ENCODE peak calls at places on chromosomes 5 and 9, in nine cellular contexts. C, T, S, R, Z, U, D, Q and J are unnamed samples.

GRCh38 chr5:163498886-163499285 is 6.5 kb upstream of the MAT2B start:
- DNase-seq in C (no peak), T (no peak), S (no peak), R (no peak), Z (no peak), U (peak; percentile 83), D (no peak), Q (no peak), J (no peak)

GRCh38 chr5:126376443-126376842 is 46.8 kb upstream of the GRAMD2B start:
- DNase-seq in C (no peak), T (no peak), S (no peak), R (no peak), Z (no peak), U (no peak), D (peak; percentile 16), Q (no peak), J (no peak)

GRCh38 chr9:134557331-134557730 is 84.3 kb upstream of the COL5A1 start:
- DNase-seq in C (no peak), T (no peak), S (no peak), R (no peak), Z (no peak), U (no peak), D (no peak), Q (no peak), J (no peak)

GRCh38 chr9:76290555-76290954 is 103.7 kb downstream of the RFK start:
- DNase-seq in C (no peak), T (no peak), S (no peak), R (no peak), Z (no peak), U (no peak), D (no peak), Q (no peak), J (no peak)

GRCh38 chr9:133653638-133654037 is 17.5 kb downstream of the DBH start:
- DNase-seq in C (no peak), T (no peak), S (no peak), R (no peak), Z (no peak), U (no peak), D (no peak), Q (no peak), J (no peak)

GRCh38 chr9:36902063-36902735 is 131.9 kb downstream of the PAX5 start:
- DNase-seq in C (no peak), T (no peak), S (no peak), R (no peak), Z (no peak), U (no peak), D (no peak), Q (no peak), J (no peak)

GRCh38 chr9:37444890-37445289 is 20.4 kb downstream of the ZBTB5 start:
- DNase-seq in C (no peak), T (no peak), S (no peak), R (no peak), Z (no peak), U (no peak), D (no peak), Q (no peak), J (no peak)

GRCh38 chr5:159459951-159460538 is 129.8 kb upstream of the IL12B start:
- DNase-seq in C (no peak), T (no peak), S (peak; percentile 23), R (no peak), Z (no peak), U (peak; percentile 36), D (no peak), Q (no peak), J (no peak)

GRCh38 chr5:173851595-173852248 is 36.4 kb upstream of the CPEB4 start:
- DNase-seq in C (no peak), T (no peak), S (no peak), R (no peak), Z (no peak), U (no peak), D (no peak), Q (no peak), J (no peak)

GRCh38 chr9:116008278-116008677 is 145.3 kb upstream of the PAPPA start:
- DNase-seq in C (no peak), T (peak; percentile 70), S (peak; percentile 74), R (no peak), Z (no peak), U (no peak), D (no peak), Q (no peak), J (no peak)

GRCh38 chr5:31990296-31990695 is 183.8 kb downstream of the GOLPH3 start:
- DNase-seq in C (no peak), T (no peak), S (no peak), R (no peak), Z (no peak), U (no peak), D (no peak), Q (no peak), J (no peak)

GRCh38 chr9:100437860-100438805 is 11.2 kb downstream of the MSANTD3 start:
- DNase-seq in C (peak; percentile 48), T (peak; percentile 59), S (peak; percentile 56), R (peak; percentile 57), Z (peak; percentile 59), U (peak; percentile 67), D (peak; percentile 61), Q (peak; percentile 80), J (no peak)

GRCh38 chr5:135891804-135892203 is 3.8 kb downstream of the IL9 start:
- DNase-seq in C (no peak), T (no peak), S (no peak), R (no peak), Z (no peak), U (no peak), D (no peak), Q (peak; percentile 78), J (no peak)

GRCh38 chr9:93464395-93464794 is 11.0 kb upstream of the FAM120AOS start:
- DNase-seq in C (no peak), T (no peak), S (no peak), R (no peak), Z (no peak), U (no peak), D (no peak), Q (no peak), J (no peak)

GRCh38 chr9:12783767-12784460 is 9.1 kb downstream of the LURAP1L start:
- DNase-seq in C (no peak), T (peak; percentile 24), S (no peak), R (no peak), Z (no peak), U (no peak), D (no peak), Q (no peak), J (no peak)

DNA sequence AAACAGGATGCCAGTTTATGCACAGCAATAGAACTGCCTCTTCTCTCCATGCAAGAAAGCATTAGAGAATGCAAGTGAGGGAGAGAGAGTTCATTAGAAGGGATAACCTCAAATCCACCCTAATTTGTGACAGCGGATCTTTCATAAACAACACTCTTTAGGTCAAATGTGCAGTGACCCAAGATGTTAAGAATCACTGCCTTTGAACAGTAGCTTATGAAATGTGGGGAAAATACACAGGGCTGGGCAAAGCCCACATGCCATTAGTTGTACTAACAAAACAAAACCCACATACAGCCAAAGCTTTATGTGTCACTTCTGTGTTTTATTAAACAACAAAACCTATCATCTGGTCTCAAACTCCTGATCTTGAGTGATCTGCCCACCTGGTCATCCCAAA is 36.2 kb upstream of the POU4F3 start:
- DNase-seq in C (no peak), T (no peak), S (no peak), R (no peak), Z (no peak), U (no peak), D (no peak), Q (no peak), J (no peak)
- H3K27me3 ChIP-seq in C (no peaks in the 10 kb centered on the region), T (no peaks in the 10 kb centered on the region), S (no peaks in the 10 kb centered on the region), R (peaks cover 7% of the 10 kb centered on the region), Z (no peaks in the 10 kb centered on the region), U (no peaks in the 10 kb centered on the region), D (no peaks in the 10 kb centered on the region), Q (peaks cover 32% of the 10 kb centered on the region), J (no peaks in the 10 kb centered on the region)

GRCh38 chr9:136743639-136744211 is 985 bp upstream of the LCN10 start:
- DNase-seq in C (no peak), T (no peak), S (no peak), R (no peak), Z (no peak), U (no peak), D (no peak), Q (peak; percentile 1), J (no peak)

GRCh38 chr9:136746621-136747020 is 1.7 kb downstream of the LCN6 start:
- DNase-seq in C (no peak), T (no peak), S (no peak), R (no peak), Z (no peak), U (no peak), D (no peak), Q (no peak), J (no peak)

GRCh38 chr9:136744747-136745146 is 2.0 kb upstream of the LCN10 start:
- DNase-seq in C (no peak), T (no peak), S (no peak), R (no peak), Z (no peak), U (no peak), D (no peak), Q (no peak), J (no peak)

GRCh38 chr9:136747161-136748060 is 914 bp downstream of the LCN6 start:
- DNase-seq in C (no peak), T (no peak), S (no peak), R (no peak), Z (no peak), U (no peak), D (no peak), Q (no peak), J (no peak)

GRCh38 chr9:136745389-136746218 is 2.7 kb downstream of the LCN6 start:
- DNase-seq in C (no peak), T (no peak), S (no peak), R (no peak), Z (no peak), U (no peak), D (peak; percentile 53), Q (peak; percentile 6), J (no peak)
- H3K4me3 ChIP-seq in C (peak overlapping the region; percentile 23), T (no peak overlapping the region), S (no peak overlapping the region), R (no peak overlapping the region), Z (no peak overlapping the region), U (no peak overlapping the region), D (peak overlapping the region; percentile 22), Q (no peak overlapping the region), J (no peak overlapping the region)

GRCh38 chr5:1761453-1761755 is 38.2 kb downstream of the MRPL36 start:
- DNase-seq in C (peak; percentile 29), T (no peak), S (no peak), R (no peak), Z (no peak), U (no peak), D (no peak), Q (no peak), J (no peak)
- H3K27me3 ChIP-seq in C (peaks cover 26% of the 10 kb centered on the region), T (no peaks in the 10 kb centered on the region), S (peaks cover 95% of the 10 kb centered on the region), R (peaks cover 16% of the 10 kb centered on the region), Z (no peaks in the 10 kb centered on the region), U (no peaks in the 10 kb centered on the region), D (no peaks in the 10 kb centered on the region), Q (no peaks in the 10 kb centered on the region), J (peaks cover 35% of the 10 kb centered on the region)

DNA sequence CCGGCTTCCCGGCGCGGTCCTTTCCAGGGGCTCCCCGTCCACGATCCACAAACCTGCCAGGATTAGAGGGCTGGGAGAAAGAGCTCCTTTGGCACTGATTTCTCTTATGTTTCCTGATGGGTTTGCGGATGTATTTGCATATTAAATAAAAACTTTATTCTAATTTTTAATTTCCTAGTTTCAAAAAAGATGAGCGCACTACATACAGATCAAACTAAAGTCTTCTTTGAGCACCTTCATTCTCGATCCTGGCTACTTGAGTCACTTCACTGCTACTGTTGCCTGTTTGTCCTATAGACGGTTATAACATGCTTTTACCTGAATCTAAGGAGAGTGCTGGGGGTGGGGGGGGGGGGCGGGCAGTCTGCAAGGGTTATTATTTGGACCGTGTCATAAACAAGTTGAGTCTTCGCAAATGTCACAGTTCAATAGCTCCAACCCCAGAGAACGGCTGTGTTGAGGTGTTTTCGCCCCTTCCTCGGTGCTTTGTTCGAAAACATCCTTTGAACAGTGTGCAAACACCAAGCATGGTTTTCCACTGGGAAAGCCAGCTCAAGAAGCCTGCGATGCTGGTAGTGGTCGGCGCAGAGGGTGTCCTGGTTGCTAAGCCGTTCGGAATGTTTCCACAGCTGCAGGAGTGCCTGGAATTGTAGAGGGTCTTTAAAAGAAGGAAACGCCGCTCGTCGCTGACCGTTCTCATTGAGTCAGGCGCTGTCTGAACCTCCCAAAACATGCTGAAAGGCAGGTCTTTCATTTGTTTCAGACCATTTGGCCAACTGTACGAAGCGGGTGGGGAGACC is 1.1 kb upstream of the STK10 start:
- DNase-seq in C (no peak), T (no peak), S (no peak), R (no peak), Z (no peak), U (peak; percentile 68), D (no peak), Q (peak; percentile 92), J (no peak)
- H3K4me3 ChIP-seq in C (peak overlapping the region; percentile 99), T (peak overlapping the region; percentile 97), S (peak overlapping the region; percentile 67), R (peak overlapping the region; percentile 93), Z (no peak overlapping the region), U (peak overlapping the region; percentile 94), D (no peak overlapping the region), Q (peak overlapping the region; percentile 71), J (peak overlapping the region; percentile 93)